ENCODE peak calls at places on chromosomes 16 and 17, in five cellular contexts. J is upper lobe of left lung, I is endothelial cell of umbilical vein, L is HCT116, Z is PC-3. Q is an unnamed sample.
A peak's percentile ranks its signal among the peaks of the same experiment; 100 is the strongest.

GRCh38 chr17:68908045-68908444 is 47.1 kb downstream of the ABCA8 start:
- DNase-seq in L (no peak), J (no peak), I (no peak), Z (no peak), Q (no peak)

GRCh38 chr16:67429799-67430503 is 970 bp upstream of the HSD11B2 start:
- DNase-seq in Z (no peak), L (no peak), I (no peak), J (no peak), Q (no peak)

GRCh38 chr17:80770881-80771611 is 220.6 kb upstream of the CHMP6 start:
- DNase-seq in Z (no peak), L (no peak), I (no peak), J (no peak), Q (no peak)

GRCh38 chr17:69223809-69224208 is 4.8 kb downstream of the ABCA10 start:
- DNase-seq in L (no peak), Z (no peak), I (peak; percentile 22), J (no peak), Q (peak; percentile 15)

GRCh38 chr16:31108035-31108793 is at the start of gene BCKDK:
- DNase-seq in J (peak; percentile 78), L (peak; percentile 42), Z (peak; percentile 65), I (peak; percentile 65), Q (no peak)

GRCh38 chr17:46865100-46865499 is 13.7 kb downstream of the WNT9B start:
- DNase-seq in J (no peak), Z (no peak), I (no peak), L (no peak), Q (peak; percentile 6)

GRCh38 chr17:82656266-82656665 is 8.0 kb upstream of the WDR45B start:
- DNase-seq in L (no peak), I (no peak), Z (no peak), J (no peak), Q (no peak)

GRCh38 chr16:10598157-10598556 is 17.8 kb upstream of the EMP2 start:
- DNase-seq in Z (peak; percentile 20), L (no peak), J (peak; percentile 73), I (no peak), Q (no peak)

GRCh38 chr16:17529982-17530760 is 59.4 kb upstream of the XYLT1 start:
- DNase-seq in Z (no peak), L (no peak), J (no peak), I (no peak), Q (no peak)

GRCh38 chr17:77493238-77493812 is 352.6 kb downstream of the SEC14L1 start:
- DNase-seq in L (no peak), I (no peak), J (peak; percentile 44), Z (no peak), Q (no peak)

GRCh38 chr17:73359987-73360410 is 48.2 kb upstream of the CDC42EP4 start:
- DNase-seq in I (no peak), L (peak; percentile 59), Z (peak; percentile 78), J (peak; percentile 93), Q (no peak)

GRCh38 chr17:43634681-43635125 is 27.0 kb downstream of the MEOX1 start:
- DNase-seq in Z (no peak), I (no peak), J (no peak), L (no peak), Q (no peak)

GRCh38 chr17:7120123-7120522 is 5.5 kb upstream of the ASGR2 start:
- DNase-seq in J (no peak), I (no peak), L (no peak), Z (no peak), Q (no peak)

GRCh38 chr16:31042866-31043265 is 9.5 kb downstream of the STX4 start:
- DNase-seq in J (no peak), L (no peak), Z (no peak), I (no peak), Q (no peak)

GRCh38 chr16:50386819-50387218 is 18.0 kb upstream of the BRD7 start:
- DNase-seq in J (no peak), L (no peak), Z (no peak), I (no peak), Q (no peak)

GRCh38 chr17:752620-753219 is 656 bp upstream of the GEMIN4 start:
- DNase-seq in J (peak; percentile 82), L (no peak), I (peak; percentile 77), Z (no peak), Q (peak; percentile 20)

GRCh38 chr16:87487361-87487924 is 5.4 kb downstream of the ZCCHC14 start:
- DNase-seq in Z (no peak), I (no peak), L (peak; percentile 69), J (peak; percentile 75), Q (no peak)

GRCh38 chr17:8315740-8316217 is 5.7 kb downstream of the ARHGEF15 start:
- DNase-seq in Z (no peak), I (no peak), J (no peak), L (no peak), Q (no peak)

GRCh38 chr17:11598274-11599221 is at the start of gene DNAH9:
- DNase-seq in J (peak; percentile 97), Z (no peak), L (no peak), I (no peak), Q (no peak)

GRCh38 chr16:56980792-56981724 is 8.3 kb upstream of the NLRC5 start:
- DNase-seq in J (no peak), Z (no peak), I (no peak), L (no peak), Q (no peak)

GRCh38 chr17:11240041-11240801 is 792 bp upstream of the SHISA6 start:
- DNase-seq in Z (no peak), L (no peak), J (no peak), I (no peak), Q (no peak)

GRCh38 chr17:37802712-37803416 is 58.0 kb upstream of the HNF1B start:
- DNase-seq in I (no peak), L (no peak), J (no peak), Z (no peak), Q (no peak)

GRCh38 chr17:79400989-79401703 is 209.7 kb downstream of the RBFOX3 start:
- DNase-seq in L (peak; percentile 44), Z (peak; percentile 76), I (peak; percentile 73), J (peak; percentile 70), Q (peak; percentile 7)

GRCh38 chr16:69330286-69331109 is at the start of gene PDF:
- DNase-seq in L (peak; percentile 79), Z (peak; percentile 90), J (peak; percentile 97), I (peak; percentile 93), Q (peak; percentile 67)

GRCh38 chr17:39678340-39679116 is 9.3 kb downstream of the PGAP3 start:
- DNase-seq in I (no peak), L (no peak), Z (no peak), J (no peak), Q (no peak)

GRCh38 chr17:4635823-4636375 is 5.6 kb downstream of the ALOX15 start:
- DNase-seq in L (no peak), I (no peak), Z (no peak), J (no peak), Q (no peak)

GRCh38 chr17:37117743-37118142 is 169.0 kb downstream of the AATF start:
- DNase-seq in L (no peak), J (no peak), Z (no peak), I (no peak), Q (no peak)

GRCh38 chr17:64598672-64599071 is 63.4 kb downstream of the SMURF2 start:
- DNase-seq in L (no peak), J (no peak), Z (no peak), I (no peak), Q (no peak)
- H3K4me3 ChIP-seq in L (no peak overlapping the region), J (no peak overlapping the region), Z (no peak overlapping the region), I (no peak overlapping the region), Q (no peak overlapping the region)

DNA sequence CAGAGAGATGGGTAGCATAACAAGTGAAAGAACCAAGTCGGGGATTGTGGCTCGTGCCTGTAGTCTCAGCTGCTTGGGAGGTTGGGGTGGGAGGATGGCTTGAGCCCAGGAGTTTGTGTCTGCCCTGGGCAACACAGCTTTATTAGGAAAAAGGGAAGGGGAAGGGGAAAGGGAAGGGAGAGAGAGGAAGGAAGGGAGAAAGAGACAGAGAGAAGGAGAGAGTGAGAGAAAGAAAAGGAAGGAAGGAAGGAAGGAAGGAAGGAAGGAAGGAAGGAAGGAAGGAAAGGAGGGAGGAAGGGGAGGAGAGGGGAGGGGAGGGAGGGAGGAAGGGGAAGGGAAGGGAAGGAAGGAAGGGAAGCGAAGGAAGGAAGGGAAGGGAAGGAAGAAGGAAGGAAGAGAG is 33.3 kb downstream of the CENPV start:
- DNase-seq in Z (no peak), J (no peak), I (no peak), L (no peak), Q (no peak)
- H3K27ac ChIP-seq in Z (no peak overlapping the region), J (no peak overlapping the region), I (no peak overlapping the region), L (no peak overlapping the region), Q (no peak overlapping the region)

GRCh38 chr17:48553837-48554236 is 8.9 kb upstream of the HOXB2 start:
- DNase-seq in L (no peak), J (no peak), I (no peak), Z (no peak), Q (no peak)

GRCh38 chr17:48551601-48552452 is 6.9 kb upstream of the HOXB2 start:
- DNase-seq in Z (no peak), L (no peak), J (no peak), I (no peak), Q (no peak)

GRCh38 chr17:48554412-48555090 is 9.6 kb upstream of the HOXB2 start:
- DNase-seq in I (no peak), L (no peak), Z (no peak), J (no peak), Q (no peak)

GRCh38 chr17:48552453-48553189 is 7.7 kb upstream of the HOXB2 start:
- DNase-seq in L (no peak), Z (no peak), I (no peak), J (no peak), Q (no peak)

GRCh38 chr17:48553190-48553547 is 8.3 kb upstream of the HOXB2 start:
- DNase-seq in Z (no peak), I (no peak), J (no peak), L (no peak), Q (no peak)
- H3K27me3 ChIP-seq in Z (no peaks in the 10 kb centered on the region), I (no peaks in the 10 kb centered on the region), J (peaks cover 21% of the 10 kb centered on the region), L (no peaks in the 10 kb centered on the region), Q (no peaks in the 10 kb centered on the region)

GRCh38 chr17:60141111-60142018 is 8.4 kb upstream of the CA4 start:
- DNase-seq in I (no peak), L (no peak), Z (no peak), J (no peak), Q (no peak)

GRCh38 chr17:60145006-60145935 is 4.5 kb upstream of the CA4 start:
- DNase-seq in I (no peak), L (no peak), Z (peak; percentile 28), J (no peak), Q (no peak)

GRCh38 chr17:60146206-60146605 is 3.6 kb upstream of the CA4 start:
- DNase-seq in Z (no peak), I (no peak), L (no peak), J (no peak), Q (no peak)

GRCh38 chr17:60139438-60140285 is 10.1 kb upstream of the CA4 start:
- DNase-seq in L (peak; percentile 12), J (peak; percentile 75), I (peak; percentile 54), Z (peak; percentile 31), Q (peak; percentile 30)

DNA sequence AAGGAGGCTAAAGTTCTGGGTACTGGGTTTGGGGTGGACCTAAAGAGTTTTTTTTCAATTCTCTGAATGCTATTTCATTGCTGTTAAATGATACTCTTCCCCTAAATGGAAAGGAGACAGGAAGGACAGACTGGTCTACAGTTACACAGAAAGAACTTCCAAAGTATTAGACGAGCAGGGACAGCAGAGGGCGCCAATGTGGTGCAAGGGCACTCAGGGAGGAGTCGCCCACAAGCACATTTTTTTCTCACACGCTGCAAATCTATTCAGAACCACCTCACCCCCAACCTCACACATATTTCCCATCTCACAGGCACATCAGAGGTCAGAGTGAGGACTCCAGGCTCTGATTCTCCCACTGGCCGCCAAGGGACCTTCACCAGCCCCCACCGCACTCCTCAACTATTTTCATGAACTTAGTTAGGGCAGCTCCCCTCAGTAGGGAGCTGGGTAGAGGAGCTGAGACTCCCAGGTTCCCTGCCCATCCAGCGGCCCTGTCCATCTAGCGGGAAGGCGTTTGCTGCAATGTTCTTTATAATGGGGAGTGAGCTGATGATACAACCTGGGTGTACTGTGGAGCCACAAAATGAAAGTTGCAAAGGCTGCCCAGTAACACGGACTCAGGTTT is 6.8 kb upstream of the CA4 start:
- DNase-seq in Z (peak; percentile 96), I (peak; percentile 89), L (peak; percentile 82), J (peak; percentile 85), Q (peak; percentile 63)
- H3K4me3 ChIP-seq in Z (peak overlapping the region; percentile 62), I (no peak overlapping the region), L (peak overlapping the region; percentile 26), J (no peak overlapping the region), Q (no peak overlapping the region)

Q was measured in AG04450.